ENCODE peak calls at places on chromosomes 13 and 19, in seven cellular contexts. V is esophagus squamous epithelium, R is transverse colon, O is right lobe of liver, I is tibial nerve, H is heart left ventricle, B is spleen. F is an unnamed sample.

GRCh38 chr19:45505151-45505995 is 1.9 kb upstream of the VASP start:
- DNase-seq in H (no peak), R (no peak), B (no peak), V (no peak), O (no peak), I (no peak), F (no peak)

GRCh38 chr13:39405107-39405506 is 197.9 kb downstream of the LHFPL6 start:
- DNase-seq in H (no peak), I (no peak), B (no peak), R (no peak), O (no peak), V (no peak), F (no peak)

GRCh38 chr13:98041081-98041820 is 87.8 kb downstream of the IPO5 start:
- DNase-seq in O (no peak), R (no peak), I (no peak), B (no peak), H (no peak), V (no peak), F (no peak)

GRCh38 chr13:110830800-110831371 is 84.0 kb downstream of the ANKRD10 start:
- DNase-seq in R (no peak), V (no peak), B (no peak), H (no peak), I (no peak), O (no peak), F (no peak)

GRCh38 chr13:41458939-41459753 is 1.8 kb downstream of the RGCC start:
- DNase-seq in V (peak; percentile 5), I (no peak), H (peak; percentile 49), O (no peak), B (peak; percentile 81), R (peak; percentile 65), F (no peak)

GRCh38 chr13:78787189-78787588 is 128.2 kb upstream of the OBI1 start:
- DNase-seq in B (no peak), R (no peak), I (no peak), V (no peak), H (no peak), O (no peak), F (no peak)

GRCh38 chr13:34466301-34466700 is 475.8 kb upstream of the NBEA start:
- DNase-seq in O (no peak), R (no peak), H (no peak), B (no peak), V (no peak), I (no peak), F (no peak)

GRCh38 chr19:10713317-10713716 is 4.6 kb upstream of the DNM2 start:
- DNase-seq in O (no peak), B (no peak), V (no peak), R (peak; percentile 84), H (no peak), I (no peak), F (no peak)

GRCh38 chr19:46634656-46635218 is 1.3 kb downstream of the GNG8 start:
- DNase-seq in I (no peak), V (no peak), R (no peak), B (peak; percentile 74), H (no peak), O (no peak), F (no peak)

DNA sequence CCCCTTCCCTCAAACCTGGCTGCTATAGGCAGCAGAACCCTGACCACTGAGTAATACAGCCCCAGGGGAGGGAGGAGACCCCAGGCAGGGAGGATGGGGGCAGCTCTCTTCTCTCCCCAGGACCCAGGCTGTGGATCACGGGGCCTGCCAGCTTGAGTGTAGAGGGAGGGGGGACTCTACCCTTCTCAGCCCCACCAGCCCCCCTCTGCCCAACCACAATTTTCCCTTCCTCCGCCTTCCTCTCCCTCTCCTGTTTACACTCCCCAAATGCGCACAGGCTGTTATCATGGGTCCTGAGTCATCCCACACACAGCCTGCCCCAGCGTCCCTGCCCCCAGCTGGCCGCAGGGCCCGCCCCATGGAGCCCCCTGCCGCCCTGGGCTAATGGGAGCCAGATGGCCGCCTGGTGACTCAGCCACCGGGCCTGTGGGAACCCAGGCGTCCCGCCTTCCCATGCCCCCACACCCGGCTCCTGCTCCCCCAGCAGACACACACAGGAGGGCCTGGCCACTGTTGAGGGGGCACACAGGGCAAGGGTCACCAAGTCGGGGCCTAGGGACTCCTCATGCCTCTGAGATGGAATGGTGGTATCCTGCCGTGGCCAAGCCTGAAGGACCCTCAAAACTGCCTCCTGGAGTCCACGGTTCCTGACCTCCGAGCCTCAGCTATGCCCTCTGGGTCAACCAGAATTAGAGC is 13.6 kb downstream of the CCDC97 start:
- DNase-seq in R (peak; percentile 51), I (peak; percentile 65), O (peak; percentile 50), V (no peak), H (peak; percentile 85), B (no peak), F (peak; percentile 24)
- TF ChIP-seq POLR2A in R (no peak), I (peak; percentile 23), O (no peak), V (no peak), H (no peak), B (no peak), F (no peak)

GRCh38 chr13:24161010-24161775 is 673 bp downstream of the SPATA13 start:
- DNase-seq in O (peak; percentile 87), B (peak; percentile 88), H (no peak), R (peak; percentile 58), I (no peak), V (no peak), F (peak; percentile 69)
- H3K27me3 ChIP-seq in O (no peaks in the 10 kb centered on the region), B (peaks cover 6% of the 10 kb centered on the region), H (peaks cover 11% of the 10 kb centered on the region), R (no peaks in the 10 kb centered on the region), I (no peaks in the 10 kb centered on the region), V (no peaks in the 10 kb centered on the region), F (no peaks in the 10 kb centered on the region)

DNA sequence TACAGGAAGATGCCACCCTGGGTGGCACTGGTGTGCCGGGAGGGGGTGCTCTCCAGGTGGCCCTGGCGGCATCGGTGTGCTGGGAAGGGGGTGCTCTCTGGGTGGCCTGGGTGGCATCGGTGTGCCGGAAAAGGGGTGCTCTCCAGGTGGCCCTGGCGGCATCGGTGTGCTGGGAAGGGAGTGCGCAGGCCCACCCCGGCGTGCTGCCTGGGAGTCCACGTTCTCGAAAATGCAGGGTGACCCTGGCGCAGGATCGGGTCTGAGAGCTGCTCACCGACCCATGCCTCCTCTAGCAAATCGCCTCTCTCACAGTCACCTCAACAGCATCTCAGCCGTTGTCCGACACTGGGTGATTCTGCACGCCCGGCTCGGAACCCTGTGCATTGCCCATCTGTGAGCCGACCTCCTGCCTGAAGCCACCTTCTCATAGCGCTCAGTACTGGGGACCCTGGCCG is 36.4 kb downstream of the RASA3 start:
- DNase-seq in R (no peak), B (peak; percentile 60), V (no peak), O (peak; percentile 28), H (peak; percentile 22), I (peak; percentile 12), F (no peak)
- H3K27ac ChIP-seq in R (no peak overlapping the region), B (no peak overlapping the region), V (no peak overlapping the region), O (no peak overlapping the region), H (no peak overlapping the region), I (no peak overlapping the region), F (no peak overlapping the region)

GRCh38 chr19:38335949-38336637 is 463 bp downstream of the CATSPERG start:
- DNase-seq in V (peak; percentile 78), R (peak; percentile 98), I (peak; percentile 84), H (peak; percentile 98), B (peak; percentile 98), O (peak; percentile 97), F (peak; percentile 96)
- TF ChIP-seq POLR2A in V (no peak), R (peak; percentile 91), I (peak; percentile 61), H (no peak), B (peak; percentile 24), O (no peak), F (peak; percentile 70)

GRCh38 chr13:25571237-25571636 is 199.5 kb downstream of the ATP8A2 start:
- DNase-seq in V (no peak), O (no peak), H (no peak), R (no peak), B (no peak), I (no peak), F (no peak)
- H3K27me3 ChIP-seq in V (no peaks in the 10 kb centered on the region), O (no peaks in the 10 kb centered on the region), H (peaks cover 46% of the 10 kb centered on the region), R (no peaks in the 10 kb centered on the region), B (no peaks in the 10 kb centered on the region), I (no peaks in the 10 kb centered on the region), F (no peaks in the 10 kb centered on the region)

GRCh38 chr13:112714366-112714765 is 24.5 kb downstream of the ATP11A start:
- DNase-seq in H (peak; percentile 18), R (no peak), I (no peak), V (no peak), O (peak; percentile 34), B (peak; percentile 62), F (no peak)

GRCh38 chr13:112714772-112715569 is 25.1 kb downstream of the ATP11A start:
- DNase-seq in B (peak; percentile 45), O (peak; percentile 43), R (no peak), V (no peak), I (no peak), H (peak; percentile 23), F (no peak)

GRCh38 chr13:112716841-112717520 is 27.1 kb downstream of the ATP11A start:
- DNase-seq in H (peak; percentile 18), V (no peak), I (no peak), O (peak; percentile 29), B (peak; percentile 38), R (no peak), F (peak; percentile 82)

GRCh38 chr13:112716461-112716820 is 26.6 kb downstream of the ATP11A start:
- DNase-seq in R (no peak), V (no peak), B (peak; percentile 78), H (no peak), I (no peak), O (peak; percentile 42), F (no peak)

DNA sequence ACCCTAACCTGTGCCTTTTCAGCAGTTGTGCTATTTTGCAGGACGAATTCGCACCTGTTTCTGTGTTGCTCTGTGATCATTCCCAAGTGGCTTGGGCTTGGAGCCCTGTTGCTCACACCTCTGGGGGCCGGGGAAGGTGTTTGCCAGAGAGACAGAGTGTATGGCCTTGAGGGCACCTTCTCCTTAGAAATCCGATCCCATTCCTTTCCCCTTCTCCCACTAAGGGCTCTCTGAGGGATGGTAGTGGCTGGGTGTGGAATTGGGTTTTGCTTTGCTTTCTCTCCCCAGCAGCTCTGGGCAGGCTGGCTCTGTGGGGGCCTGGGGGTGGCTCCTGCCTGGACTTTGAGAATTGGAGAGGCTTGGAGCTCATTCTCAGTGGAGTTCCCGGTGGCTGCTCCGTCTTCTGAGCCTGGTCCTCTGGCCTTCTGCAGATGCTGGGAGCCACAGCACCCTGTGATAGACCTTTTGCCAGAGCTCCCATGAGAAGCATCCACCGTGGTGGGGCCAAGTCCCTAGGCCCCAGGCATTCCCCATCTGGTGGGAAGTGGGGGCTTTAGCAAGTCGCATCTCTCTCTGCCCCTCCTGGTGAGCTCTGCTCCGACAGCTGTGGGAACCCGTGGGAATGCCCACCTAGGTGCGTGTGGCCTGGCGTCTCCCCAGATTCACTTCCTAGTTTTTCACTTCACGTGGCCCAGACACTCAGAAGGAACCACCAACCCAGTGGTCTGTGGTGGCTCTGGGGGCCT is 26.1 kb downstream of the ATP11A start:
- DNase-seq in H (peak; percentile 20), R (no peak), B (peak; percentile 53), V (no peak), O (peak; percentile 28), I (no peak), F (no peak)
- H3K27ac ChIP-seq in H (no peak overlapping the region), R (no peak overlapping the region), B (no peak overlapping the region), V (no peak overlapping the region), O (no peak overlapping the region), I (no peak overlapping the region), F (no peak overlapping the region)

GRCh38 chr13:59658736-59659330 is 504.9 kb downstream of the DIAPH3 start:
- DNase-seq in R (no peak), I (no peak), B (no peak), H (no peak), V (no peak), O (no peak), F (no peak)
- TF ChIP-seq POLR2A in R (no peak), I (no peak), B (no peak), H (no peak), V (no peak), O (no peak), F (no peak)

F was measured in thyroid gland.